ENCODE peak calls at places on chromosomes 13 and 19, in six cellular contexts. Q, F, C, S, H and Y are unnamed samples.

GRCh38 chr19:3577741-3578344 is 5.1 kb downstream of the HMG20B start:
- DNase-seq in Q (no peak), S (no peak), C (no peak), H (no peak), F (no peak), Y (no peak)

GRCh38 chr13:25170554-25171107 is 1.5 kb downstream of the AMER2 start:
- DNase-seq in Q (no peak), S (no peak), H (peak; percentile 35), F (no peak), C (no peak), Y (no peak)

GRCh38 chr13:45554604-45555109 is 60.9 kb downstream of the ERICH6B start:
- DNase-seq in F (no peak), S (no peak), Q (no peak), C (no peak), H (no peak), Y (no peak)

GRCh38 chr19:37813340-37813739 is 34.0 kb upstream of the ZNF573 start:
- DNase-seq in Q (no peak), H (no peak), F (no peak), S (no peak), C (no peak), Y (no peak)

GRCh38 chr19:13149628-13150186 is 468 bp downstream of the STX10 start:
- DNase-seq in Q (peak; percentile 51), H (no peak), F (peak; percentile 37), S (no peak), C (no peak), Y (no peak)

GRCh38 chr13:29514720-29515310 is 80.7 kb downstream of the SLC7A1 start:
- DNase-seq in H (no peak), S (no peak), Q (no peak), C (no peak), F (no peak), Y (no peak)

GRCh38 chr13:51785592-51786424 is 18.2 kb downstream of the DHRS12 start:
- DNase-seq in S (no peak), F (no peak), H (no peak), C (no peak), Q (peak; percentile 66), Y (no peak)

GRCh38 chr19:30942636-30943035 is 406.6 kb downstream of the TSHZ3 start:
- DNase-seq in Q (no peak), H (no peak), S (no peak), C (no peak), F (no peak), Y (no peak)

GRCh38 chr19:57779220-57779845 is 9.9 kb downstream of the ZNF586 start:
- DNase-seq in Q (no peak), C (no peak), F (no peak), H (no peak), S (no peak), Y (no peak)

GRCh38 chr13:30696278-30697176 is 38.8 kb upstream of the ALOX5AP start:
- DNase-seq in S (no peak), F (no peak), C (no peak), Q (no peak), H (no peak), Y (no peak)

GRCh38 chr13:44068737-44069136 is 189.0 kb downstream of the LACC1 start:
- DNase-seq in F (no peak), C (no peak), S (no peak), Q (no peak), H (no peak), Y (no peak)

GRCh38 chr19:33259532-33259931 is 33.9 kb upstream of the SLC7A10 start:
- DNase-seq in C (no peak), Q (no peak), H (no peak), S (no peak), F (no peak), Y (no peak)

GRCh38 chr13:84896128-84896527 is 903.1 kb downstream of the SLITRK6 start:
- DNase-seq in Q (peak; percentile 55), C (no peak), F (peak; percentile 52), S (peak; percentile 1), H (peak; percentile 21), Y (no peak)

GRCh38 chr13:47903836-47904235 is 97.2 kb downstream of the SUCLA2 start:
- DNase-seq in F (no peak), C (no peak), H (no peak), Q (no peak), S (no peak), Y (no peak)

GRCh38 chr19:8515317-8515716 is 1.4 kb upstream of the ZNF414 start:
- DNase-seq in H (no peak), C (no peak), F (no peak), S (no peak), Q (peak; percentile 54), Y (no peak)

GRCh38 chr19:55369651-55370304 is 485 bp downstream of the IL11 start:
- DNase-seq in S (no peak), H (no peak), F (no peak), C (no peak), Q (peak; percentile 52), Y (peak; percentile 70)

GRCh38 chr19:49954092-49954825 is 6.7 kb downstream of the SIGLEC11 start:
- DNase-seq in Q (peak; percentile 20), H (no peak), F (peak; percentile 14), C (no peak), S (no peak), Y (no peak)

GRCh38 chr13:19864018-19864338 is 529 bp upstream of the ZMYM5 start:
- DNase-seq in C (no peak), S (no peak), Q (peak; percentile 77), F (no peak), H (peak; percentile 44), Y (peak; percentile 46)

GRCh38 chr13:46615888-46616531 is 63.0 kb downstream of the LRCH1 start:
- DNase-seq in Q (no peak), F (no peak), H (no peak), C (no peak), S (no peak), Y (no peak)

GRCh38 chr19:12833747-12834417 is 497 bp downstream of the RTBDN start:
- DNase-seq in Q (peak; percentile 78), H (no peak), F (no peak), S (no peak), C (no peak), Y (no peak)

GRCh38 chr19:58510084-58510862 is 1.5 kb downstream of the SLC27A5 start:
- DNase-seq in S (no peak), H (no peak), C (no peak), Q (no peak), F (peak; percentile 81), Y (no peak)

GRCh38 chr19:2099054-2099501 is 2.4 kb downstream of the IZUMO4 start:
- DNase-seq in Q (no peak), F (no peak), H (no peak), C (no peak), S (no peak), Y (no peak)

GRCh38 chr19:17121736-17122293 is 46.2 kb downstream of the MYO9B start:
- DNase-seq in C (no peak), F (no peak), S (no peak), Q (no peak), H (no peak), Y (no peak)

GRCh38 chr19:39679056-39679790 is 23.5 kb downstream of the LGALS16 start:
- DNase-seq in H (peak; percentile 5), C (no peak), Q (no peak), F (no peak), S (peak; percentile 86), Y (peak; percentile 26)

GRCh38 chr19:55272142-55272541 is 7.8 kb downstream of the HSPBP1 start:
- DNase-seq in F (no peak), H (no peak), Q (no peak), S (no peak), C (no peak), Y (no peak)

GRCh38 chr19:38478273-38478971 is 44.9 kb downstream of the RYR1 start:
- DNase-seq in C (no peak), Q (peak; percentile 68), F (peak; percentile 36), H (no peak), S (no peak), Y (no peak)

GRCh38 chr19:18098891-18099622 is 1.5 kb downstream of the MAST3 start:
- DNase-seq in F (no peak), Q (peak; percentile 74), H (peak; percentile 75), C (no peak), S (peak; percentile 84), Y (peak; percentile 83)

GRCh38 chr13:110799246-110800236 is 86.0 kb downstream of the ING1 start:
- DNase-seq in C (no peak), F (no peak), S (no peak), Q (no peak), H (no peak), Y (no peak)
- TF ChIP-seq TAF1 in C (no peak), F (no peak), S (no peak), Q (no peak), H (no peak), Y (no peak)

GRCh38 chr19:35702223-35703012 is 1.9 kb upstream of the ZBTB32 start:
- DNase-seq in Q (peak; percentile 97), S (peak; percentile 96), C (peak; percentile 96), F (peak; percentile 96), H (peak; percentile 91), Y (peak; percentile 95)
- TF ChIP-seq POLR2A in Q (no peak), S (peak; percentile 93), C (peak; percentile 44), F (no peak), H (peak; percentile 64), Y (peak; percentile 81)

GRCh38 chr13:98751397-98752110 is 918 bp downstream of the SLC15A1 start:
- DNase-seq in S (no peak), F (no peak), C (no peak), H (no peak), Q (no peak), Y (no peak)

GRCh38 chr13:98752111-98752941 is at the start of gene SLC15A1:
- DNase-seq in H (no peak), C (no peak), S (no peak), F (no peak), Q (no peak), Y (no peak)

GRCh38 chr13:98752942-98753290 is 444 bp upstream of the SLC15A1 start:
- DNase-seq in H (no peak), Q (no peak), C (no peak), S (no peak), F (no peak), Y (no peak)

GRCh38 chr13:98746968-98747367 is 5.5 kb downstream of the SLC15A1 start:
- DNase-seq in H (no peak), C (no peak), F (peak; percentile 60), Q (no peak), S (no peak), Y (no peak)

GRCh38 chr13:98749501-98749900 is 3.0 kb downstream of the SLC15A1 start:
- DNase-seq in H (no peak), F (no peak), C (no peak), S (no peak), Q (no peak), Y (no peak)
- TF ChIP-seq TAF1 in H (no peak), F (no peak), C (no peak), S (no peak), Q (no peak), Y (no peak)

GRCh38 chr19:41870401-41870873 is 6.6 kb upstream of the CD79A start:
- DNase-seq in S (no peak), C (no peak), Q (no peak), H (no peak), F (no peak), Y (no peak)

GRCh38 chr19:41868989-41869300 is 8.1 kb upstream of the CD79A start:
- DNase-seq in C (no peak), S (no peak), H (no peak), F (no peak), Q (no peak), Y (no peak)

GRCh38 chr19:41868120-41868988 is 8.3 kb downstream of the RPS19 start:
- DNase-seq in Q (no peak), F (no peak), C (no peak), H (no peak), S (no peak), Y (no peak)

GRCh38 chr19:41871573-41872383 is 5.3 kb upstream of the CD79A start:
- DNase-seq in S (peak; percentile 80), C (no peak), H (peak; percentile 75), Q (peak; percentile 38), F (no peak), Y (peak; percentile 81)

GRCh38 chr19:41869374-41869955 is 7.6 kb upstream of the CD79A start:
- DNase-seq in H (no peak), Q (no peak), C (no peak), F (no peak), S (no peak), Y (no peak)
- TF ChIP-seq POLR2A in H (peak; percentile 47), Q (peak; percentile 6), C (peak; percentile 0), F (no peak), S (peak; percentile 44), Y (peak; percentile 14)